ENCODE peak calls at places on chromosomes 5 and 9, in ten cellular contexts. S is SK-N-SH, U is Panc1, O is upper lobe of left lung, V is suprapubic skin, Y is GM12892, Z is prostate gland, M is K562, C is HCT116, I is transverse colon. J is an unnamed sample.

GRCh38 chr9:106588601-106589000 is 274.4 kb upstream of the ZNF462 start:
- DNase-seq in S (no peak), V (no peak), O (no peak), Z (no peak), U (no peak), M (no peak), I (no peak), C (peak), Y (no peak), J (no peak)

GRCh38 chr9:107142430-107142829 is 140.6 kb upstream of the RAD23B start:
- DNase-seq in S (no peak), V (no peak), Y (no peak), Z (no peak), C (no peak), I (no peak), M (no peak), U (no peak), O (no peak), J (no peak)

GRCh38 chr9:2787065-2787464 is 56.8 kb downstream of the PUM3 start:
- DNase-seq in V (no peak), M (no peak), I (no peak), Z (no peak), O (no peak), C (no peak), S (no peak), U (no peak), Y (no peak), J (no peak)

GRCh38 chr9:130106860-130107848 is 53.4 kb downstream of the GPR107 start:
- DNase-seq in S (peak), U (peak), O (no peak), V (peak), M (peak), I (peak), Y (no peak), C (peak), Z (peak), J (peak)

GRCh38 chr5:163489055-163489744 is 16.2 kb upstream of the MAT2B start:
- DNase-seq in O (no peak), U (no peak), Z (no peak), C (no peak), Y (no peak), V (no peak), M (no peak), S (no peak), I (no peak), J (no peak)

GRCh38 chr5:36535390-36535789 is 71.0 kb upstream of the SLC1A3 start:
- DNase-seq in C (no peak), M (no peak), V (no peak), I (no peak), Y (no peak), U (no peak), Z (no peak), S (no peak), O (no peak), J (no peak)

GRCh38 chr5:76811214-76811613 is 7.6 kb upstream of the F2RL1 start:
- DNase-seq in V (no peak), M (no peak), I (no peak), O (no peak), C (no peak), Z (no peak), Y (no peak), U (no peak), S (no peak), J (no peak)

GRCh38 chr9:125649826-125650225 is 57.2 kb downstream of the MAPKAP1 start:
- DNase-seq in Z (no peak), I (no peak), S (no peak), Y (no peak), C (no peak), V (no peak), O (no peak), U (no peak), M (no peak), J (no peak)

GRCh38 chr5:67195406-67196275 is 958 bp downstream of the CD180 start:
- DNase-seq in O (no peak), M (no peak), I (no peak), Z (no peak), S (no peak), Y (no peak), U (no peak), C (no peak), V (no peak), J (no peak)

GRCh38 chr5:154393850-154394249 is 51.9 kb upstream of the SAP30L start:
- DNase-seq in C (no peak), I (no peak), U (no peak), S (no peak), V (no peak), O (no peak), Z (no peak), M (no peak), Y (no peak), J (no peak)

GRCh38 chr9:7828344-7828743 is 28.8 kb upstream of the DMAC1 start:
- DNase-seq in S (no peak), Y (no peak), C (no peak), M (no peak), O (no peak), U (no peak), V (no peak), Z (no peak), I (no peak), J (no peak)

GRCh38 chr9:124510650-124511425 is 3.6 kb upstream of the NR5A1 start:
- DNase-seq in Y (peak), U (no peak), O (no peak), Z (no peak), S (peak), M (no peak), I (no peak), C (no peak), V (no peak), J (peak)

GRCh38 chr9:121350993-121351561 is 19.0 kb downstream of the STOM start:
- DNase-seq in U (no peak), O (no peak), M (peak), V (peak), Z (peak), Y (no peak), I (peak), C (peak), S (peak), J (no peak)

GRCh38 chr5:62661126-62661525 is 82.5 kb downstream of the LRRC70 start:
- DNase-seq in Z (no peak), V (no peak), Y (no peak), U (no peak), S (no peak), I (no peak), M (no peak), C (no peak), O (peak), J (no peak)

GRCh38 chr5:157761690-157762611 is 18.4 kb downstream of the LSM11 start:
- DNase-seq in Z (peak), V (no peak), S (peak), Y (peak), M (peak), C (peak), I (peak), O (no peak), U (peak), J (peak)

GRCh38 chr9:32928912-32929311 is 72.5 kb downstream of the APTX start:
- DNase-seq in Y (no peak), C (no peak), S (no peak), Z (no peak), O (no peak), M (peak), I (no peak), U (no peak), V (no peak), J (no peak)

GRCh38 chr9:34650816-34651215 is 1.2 kb upstream of the IL11RA start:
- DNase-seq in V (no peak), O (no peak), U (no peak), S (peak), Y (no peak), M (no peak), C (no peak), I (no peak), Z (no peak), J (no peak)

GRCh38 chr9:92538541-92538940 is 2.8 kb upstream of the ECM2 start:
- DNase-seq in U (no peak), Y (no peak), C (no peak), Z (no peak), O (no peak), V (no peak), I (no peak), S (no peak), M (no peak), J (no peak)

GRCh38 chr5:177590406-177590805 is 1.6 kb upstream of the TMED9 start:
- DNase-seq in O (no peak), I (no peak), Z (no peak), Y (no peak), U (no peak), M (no peak), C (no peak), S (no peak), V (no peak), J (no peak)

GRCh38 chr5:1312993-1313833 is 18.3 kb upstream of the TERT start:
- DNase-seq in S (no peak), I (peak), C (no peak), U (no peak), Z (no peak), M (no peak), V (peak), O (peak), Y (peak), J (peak)

GRCh38 chr9:113381909-113382411 is 5.2 kb upstream of the HDHD3 start:
- DNase-seq in S (no peak), Y (no peak), C (no peak), M (no peak), V (no peak), O (no peak), Z (peak), U (no peak), I (peak), J (no peak)

GRCh38 chr5:52760695-52761366 is 26.9 kb upstream of the ITGA1 start:
- DNase-seq in Z (no peak), C (no peak), S (no peak), V (no peak), I (no peak), U (no peak), O (no peak), M (no peak), Y (no peak), J (no peak)

GRCh38 chr5:1570975-1571374 is 47.2 kb upstream of the LPCAT1 start:
- DNase-seq in S (no peak), I (peak), Y (no peak), C (no peak), O (no peak), U (no peak), V (no peak), M (no peak), Z (no peak), J (no peak)

GRCh38 chr9:97277953-97278352 is 29.5 kb upstream of the CCDC180 start:
- DNase-seq in S (no peak), U (no peak), M (no peak), Y (no peak), V (no peak), I (no peak), O (no peak), C (no peak), Z (no peak), J (no peak)

GRCh38 chr5:85814596-85814995 is 803.1 kb upstream of the COX7C start:
- DNase-seq in Z (no peak), C (no peak), V (no peak), O (no peak), M (no peak), I (no peak), Y (no peak), S (no peak), U (no peak), J (no peak)

GRCh38 chr5:6525910-6526309 is 77.3 kb downstream of the UBE2QL1 start:
- DNase-seq in O (no peak), U (peak), C (peak), V (no peak), I (no peak), S (peak), Z (peak), M (peak), Y (no peak), J (peak)

GRCh38 chr5:12017037-12017436 is 112.8 kb upstream of the CTNND2 start:
- DNase-seq in S (no peak), O (no peak), C (no peak), I (no peak), Z (no peak), V (no peak), Y (no peak), M (no peak), U (no peak), J (no peak)

GRCh38 chr5:169302491-169303118 is 1.7 kb upstream of the SLIT3 start:
- DNase-seq in U (peak), Y (peak), C (peak), O (no peak), Z (peak), M (peak), I (peak), S (peak), V (peak), J (peak)

GRCh38 chr5:12272389-12272788 is 368.1 kb upstream of the CTNND2 start:
- DNase-seq in C (no peak), O (no peak), U (no peak), V (no peak), S (no peak), Y (no peak), I (no peak), Z (no peak), M (no peak), J (no peak)

GRCh38 chr5:159094745-159095144 is 5.0 kb downstream of the EBF1 start:
- DNase-seq in M (peak), V (peak), S (peak), I (peak), U (no peak), C (peak), Z (no peak), Y (no peak), O (no peak), J (no peak)

GRCh38 chr9:110975969-110976368 is 62.3 kb downstream of the LPAR1 start:
- DNase-seq in S (no peak), C (no peak), U (no peak), M (no peak), I (no peak), Y (no peak), Z (no peak), V (no peak), O (no peak), J (no peak)

GRCh38 chr5:127041571-127041970 is 11.2 kb upstream of the MARCHF3 start:
- DNase-seq in V (no peak), M (no peak), Y (no peak), C (no peak), I (no peak), Z (no peak), S (no peak), O (no peak), U (no peak), J (no peak)
- TF ChIP-seq POLR2AphosphoS5 in V (no peak), M (no peak), Y (no peak), C (no peak), I (no peak), Z (no peak), S (no peak), O (no peak), U (no peak), J (no peak)

DNA sequence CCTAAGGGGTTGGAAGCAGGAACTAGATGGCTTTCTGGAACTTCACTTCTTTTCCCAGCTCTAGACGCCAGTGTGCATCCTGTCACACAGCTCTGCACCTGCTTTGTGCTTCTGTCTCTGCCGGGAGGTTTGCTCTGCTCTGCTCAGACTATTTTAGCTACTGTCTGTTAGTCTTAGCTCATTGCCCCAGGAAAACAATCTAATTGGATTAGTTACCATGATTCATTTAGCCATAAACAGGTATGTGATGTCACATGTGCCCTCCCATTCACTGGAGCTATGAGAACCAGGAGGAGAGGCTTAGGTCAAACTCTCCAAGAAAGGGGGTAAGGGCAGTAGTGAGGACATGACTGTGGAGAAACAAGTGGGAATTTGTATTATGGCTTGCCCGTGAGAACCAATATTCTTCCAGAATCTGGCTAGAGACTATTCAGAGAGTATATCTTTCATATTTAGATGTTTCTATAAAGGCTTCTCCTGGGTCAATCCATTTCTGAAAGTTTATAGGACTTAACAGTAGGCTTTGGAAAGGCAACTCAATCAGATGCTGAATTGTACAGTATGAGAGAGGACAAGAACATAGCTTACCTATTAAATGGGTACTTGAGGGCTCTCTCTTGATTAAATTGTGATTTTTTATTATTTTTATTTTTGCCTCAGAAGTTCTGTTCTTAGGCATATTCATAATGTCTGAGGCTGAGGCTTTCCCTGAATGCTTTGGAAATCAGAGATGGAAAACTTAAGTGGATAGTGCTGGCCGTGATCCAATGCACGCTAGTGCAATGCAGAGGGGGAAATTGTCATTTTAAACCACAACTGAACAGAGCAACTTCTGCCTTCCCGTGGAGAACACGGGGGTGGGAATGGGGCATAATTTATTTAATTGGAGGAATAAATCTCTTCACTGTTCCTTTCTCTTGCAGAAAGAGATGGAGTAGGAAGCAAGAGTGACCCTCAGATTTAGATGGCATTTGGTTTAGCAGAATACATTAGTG is 22.6 kb upstream of the NREP start:
- DNase-seq in O (no peak), I (no peak), Z (no peak), Y (no peak), C (no peak), V (no peak), M (no peak), U (no peak), S (no peak), J (no peak)
- TF ChIP-seq POLR2AphosphoS5 in O (no peak), I (no peak), Z (no peak), Y (no peak), C (no peak), V (no peak), M (no peak), U (no peak), S (no peak), J (no peak)

DNA sequence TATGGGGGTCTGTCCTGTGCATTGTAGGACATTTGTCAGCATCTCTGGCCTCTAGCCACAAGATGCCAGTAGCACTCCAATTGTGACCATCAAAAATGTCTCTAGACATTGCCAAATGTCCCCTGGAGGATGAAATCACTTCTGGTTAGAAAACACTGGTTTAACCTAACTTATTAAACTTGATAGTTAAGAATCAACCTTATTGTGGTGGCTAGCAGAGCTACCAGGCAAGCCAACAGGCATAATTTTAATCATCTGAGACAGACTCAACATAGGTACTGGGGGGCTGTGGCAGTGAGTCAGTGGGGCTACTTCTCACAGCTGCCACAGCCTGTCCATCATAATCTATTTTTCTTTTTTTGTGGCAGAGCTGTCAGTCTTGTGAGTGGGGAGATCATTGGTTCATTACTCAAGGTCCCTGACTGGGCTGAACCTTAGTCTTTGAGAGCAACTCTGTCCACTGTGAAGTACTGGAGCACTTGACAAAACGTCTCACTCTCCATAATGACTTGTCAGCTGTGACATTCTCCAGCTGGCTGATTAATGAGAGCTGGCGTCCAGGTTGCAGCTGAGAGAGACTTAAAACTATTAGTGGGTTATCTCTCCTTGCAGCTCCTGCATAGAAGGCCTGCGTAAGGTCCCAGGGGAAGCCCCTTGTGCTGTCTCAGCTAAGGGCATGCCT is 107.9 kb downstream of the DCP2 start:
- DNase-seq in Y (no peak), U (no peak), M (peak), S (peak), C (no peak), Z (no peak), V (no peak), I (no peak), O (no peak), J (no peak)
- TF ChIP-seq POLR2AphosphoS5 in Y (no peak), U (no peak), M (peak), S (no peak), C (no peak), Z (no peak), V (no peak), I (no peak), O (no peak), J (no peak)

GRCh38 chr9:87213948-87214347 is 266.6 kb upstream of the GAS1 start:
- DNase-seq in Y (no peak), O (no peak), C (no peak), Z (no peak), V (no peak), S (no peak), I (no peak), U (no peak), M (no peak), J (no peak)
- TF ChIP-seq POLR2AphosphoS5 in Y (no peak), O (no peak), C (no peak), Z (no peak), V (no peak), S (no peak), I (no peak), U (no peak), M (no peak), J (no peak)

GRCh38 chr5:167574381-167574780 is 717.1 kb upstream of the WWC1 start:
- DNase-seq in U (no peak), S (no peak), M (no peak), Y (no peak), O (no peak), I (no peak), Z (no peak), C (no peak), V (no peak), J (no peak)

GRCh38 chr5:167571824-167572223 is 719.6 kb upstream of the WWC1 start:
- DNase-seq in S (no peak), O (no peak), C (no peak), M (no peak), V (no peak), U (no peak), Z (no peak), Y (no peak), I (no peak), J (no peak)

GRCh38 chr5:167576126-167576525 is 715.3 kb upstream of the WWC1 start:
- DNase-seq in M (no peak), U (no peak), I (no peak), Z (no peak), Y (no peak), S (no peak), O (no peak), V (no peak), C (no peak), J (no peak)

GRCh38 chr5:167570431-167570830 is 721.0 kb upstream of the WWC1 start:
- DNase-seq in S (no peak), M (no peak), V (no peak), U (no peak), I (no peak), O (no peak), Y (no peak), Z (no peak), C (no peak), J (no peak)

DNA sequence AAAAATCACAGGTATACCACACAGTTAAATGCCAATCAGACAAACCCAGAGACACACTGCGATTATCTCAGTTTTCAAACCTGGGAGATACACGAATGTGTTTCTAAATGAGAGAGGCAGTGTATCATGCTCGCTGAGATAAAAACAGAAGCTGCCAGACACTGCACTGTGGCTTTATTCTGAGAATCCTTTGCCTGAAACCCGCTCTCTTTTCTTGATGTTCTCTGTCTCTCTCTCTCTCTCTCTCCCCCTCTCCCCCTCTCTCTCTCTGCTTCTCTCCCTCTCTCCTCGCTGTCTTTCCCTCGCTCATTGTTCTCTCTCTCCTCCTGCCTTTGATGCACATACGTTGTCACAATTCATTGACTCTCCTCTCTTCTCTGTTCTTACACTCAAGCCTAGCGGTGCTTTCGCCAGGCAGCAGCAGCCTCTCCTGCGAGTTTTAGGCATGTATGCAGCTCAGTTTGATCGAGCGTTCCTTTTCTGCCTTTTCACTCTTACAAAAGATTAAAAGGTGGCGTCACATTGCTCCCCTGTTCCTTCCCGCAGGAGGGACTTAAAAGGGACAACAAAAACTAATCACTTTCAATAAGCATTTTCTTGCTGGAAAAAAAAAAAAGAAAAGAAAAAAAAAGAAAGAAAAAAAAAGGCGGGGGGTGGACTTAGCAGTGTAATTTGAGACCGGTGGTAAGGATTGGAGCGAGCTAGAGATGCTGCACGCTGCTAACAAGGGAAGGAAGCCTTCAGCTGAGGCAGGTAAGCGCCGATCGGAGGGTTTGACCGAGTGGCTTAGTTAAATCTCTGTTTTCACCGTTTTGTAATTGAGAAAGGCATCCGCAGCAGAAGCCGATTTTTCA is 717.9 kb upstream of the WWC1 start:
- DNase-seq in Y (no peak), M (no peak), U (no peak), Z (peak), S (peak), O (no peak), I (no peak), C (no peak), V (no peak), J (no peak)
- TF ChIP-seq POLR2AphosphoS5 in Y (no peak), M (no peak), U (no peak), Z (no peak), S (no peak), O (no peak), I (no peak), C (no peak), V (no peak), J (no peak)

J was measured in GM12891.